ENCODE peak calls at places on chromosomes 7 and 10, in five cellular contexts. H is pancreas, F is astrocyte of the spinal cord, D is BJ, G is ovary. L is an unnamed sample.
A peak's percentile ranks its signal among the peaks of the same experiment; 100 is the strongest.

GRCh38 chr7:74656421-74656910 is 1.1 kb upstream of the GTF2I start:
- DNase-seq in G (peak; percentile 54), D (no peak), F (peak; percentile 43), H (peak; percentile 47), L (peak; percentile 75)

GRCh38 chr7:142739927-142740492 is 9.3 kb upstream of the PRSS1 start:
- DNase-seq in H (no peak), G (no peak), D (no peak), F (no peak), L (no peak)

GRCh38 chr7:2959828-2960599 is 83.7 kb downstream of the CARD11 start:
- DNase-seq in D (no peak), H (no peak), G (no peak), F (no peak), L (no peak)

GRCh38 chr7:148515728-148516715 is 74.5 kb upstream of the C7orf33 start:
- DNase-seq in D (no peak), F (no peak), H (no peak), G (no peak), L (no peak)

GRCh38 chr7:106772655-106773108 is 92.4 kb upstream of the PIK3CG start:
- DNase-seq in F (peak; percentile 88), D (peak; percentile 53), G (no peak), H (no peak), L (no peak)

GRCh38 chr10:19918800-19919199 is 102.6 kb downstream of the PLXDC2 start:
- DNase-seq in H (no peak), F (peak; percentile 27), G (no peak), D (no peak), L (no peak)

GRCh38 chr10:74936577-74937445 is 110.4 kb downstream of the KAT6B start:
- DNase-seq in D (no peak), G (no peak), H (no peak), F (peak; percentile 41), L (no peak)

GRCh38 chr7:42014625-42015412 is 222.2 kb downstream of the GLI3 start:
- DNase-seq in H (peak; percentile 48), D (no peak), G (no peak), F (peak; percentile 48), L (no peak)

GRCh38 chr7:5630670-5631069 is 150.8 kb downstream of the RNF216 start:
- DNase-seq in F (no peak), G (no peak), D (no peak), H (no peak), L (no peak)

GRCh38 chr7:151006590-151007300 is 15.9 kb downstream of the NOS3 start:
- DNase-seq in G (no peak), D (no peak), H (no peak), F (no peak), L (no peak)

GRCh38 chr7:10316488-10316887 is 657.2 kb upstream of the PHF14 start:
- DNase-seq in H (no peak), D (no peak), G (no peak), F (no peak), L (no peak)

GRCh38 chr10:122034149-122034756 is 45.3 kb downstream of the TACC2 start:
- DNase-seq in G (no peak), H (no peak), F (no peak), D (no peak), L (no peak)

GRCh38 chr7:154231732-154232131 is 179.5 kb downstream of the DPP6 start:
- DNase-seq in F (no peak), G (no peak), D (no peak), H (no peak), L (no peak)

L was measured in heart left ventricle.